ENCODE peak calls at places on chromosomes 16 and 17, in eight cellular contexts. O, X, F, H, S, E, R and B are unnamed samples. For H3K36me3, the result is how much of the 10 kb centered on the place peaks cover.

GRCh38 chr16:21260870-21261791 is 17.0 kb downstream of the CRYM start:
- DNase-seq in O (no peak), X (no peak), F (peak), H (peak), S (peak), E (no peak), R (no peak), B (peak)

GRCh38 chr17:50519141-50519834 is 11.0 kb downstream of the MYCBPAP start:
- DNase-seq in O (no peak), X (no peak), F (peak), H (no peak), S (no peak), E (no peak), R (no peak), B (no peak)

GRCh38 chr16:67967956-67968439 is 439 bp downstream of the SLC12A4 start:
- DNase-seq in O (no peak), X (peak), F (no peak), H (peak), S (no peak), E (no peak), R (no peak), B (no peak)

GRCh38 chr17:354651-355556 is 2.3 kb upstream of the RPH3AL start:
- DNase-seq in O (no peak), X (no peak), F (no peak), H (peak), S (no peak), E (no peak), R (peak), B (peak)

GRCh38 chr16:81595676-81596292 is 151.2 kb downstream of the CMIP start:
- DNase-seq in O (no peak), X (no peak), F (no peak), H (no peak), S (no peak), E (no peak), R (no peak), B (no peak)

GRCh38 chr16:65414284-65414984 is 292.6 kb upstream of the CDH11 start:
- DNase-seq in O (no peak), X (no peak), F (peak), H (no peak), S (no peak), E (no peak), R (no peak), B (peak)

GRCh38 chr17:33389506-33390141 is 96.5 kb upstream of the ASIC2 start:
- DNase-seq in O (no peak), X (no peak), F (no peak), H (no peak), S (no peak), E (no peak), R (no peak), B (no peak)

GRCh38 chr17:74516561-74516960 is 14.7 kb downstream of the CD300LB start:
- DNase-seq in O (no peak), X (no peak), F (no peak), H (no peak), S (no peak), E (no peak), R (no peak), B (no peak)

GRCh38 chr17:21371511-21372081 is 4.6 kb upstream of the KCNJ12 start:
- DNase-seq in O (no peak), X (no peak), F (no peak), H (no peak), S (no peak), E (no peak), R (no peak), B (no peak)

GRCh38 chr17:47663997-47664941 is 14.6 kb downstream of the KPNB1 start:
- DNase-seq in O (no peak), X (no peak), F (no peak), H (peak), S (peak), E (peak), R (no peak), B (no peak)

GRCh38 chr16:56480776-56481467 is 29.6 kb downstream of the OGFOD1 start:
- DNase-seq in O (no peak), X (no peak), F (no peak), H (no peak), S (no peak), E (no peak), R (no peak), B (no peak)

GRCh38 chr16:66120656-66121055 is 245.8 kb upstream of the CDH5 start:
- DNase-seq in O (no peak), X (no peak), F (no peak), H (no peak), S (no peak), E (no peak), R (no peak), B (no peak)

GRCh38 chr16:23496826-23497542 is 13.3 kb downstream of the GGA2 start:
- DNase-seq in O (no peak), X (no peak), F (no peak), H (peak), S (no peak), E (no peak), R (peak), B (peak)

GRCh38 chr17:75524971-75525805 is at the start of gene LLGL2:
- DNase-seq in O (peak), X (peak), F (no peak), H (peak), S (peak), E (peak), R (peak), B (peak)

GRCh38 chr16:68972720-68973119 is 129.4 kb downstream of the TANGO6 start:
- DNase-seq in O (no peak), X (no peak), F (no peak), H (no peak), S (peak), E (no peak), R (no peak), B (peak)

GRCh38 chr17:31156326-31156725 is 61.5 kb downstream of the NF1 start:
- DNase-seq in O (no peak), X (no peak), F (no peak), H (no peak), S (no peak), E (no peak), R (no peak), B (no peak)

GRCh38 chr17:705011-705410 is 9.6 kb downstream of the VPS53 start:
- DNase-seq in O (no peak), X (no peak), F (no peak), H (no peak), S (no peak), E (no peak), R (no peak), B (no peak)

GRCh38 chr16:76535-77272 is 1.3 kb upstream of the MPG start:
- DNase-seq in O (no peak), X (peak), F (peak), H (peak), S (no peak), E (peak), R (peak), B (no peak)

GRCh38 chr16:48082516-48082915 is 73.3 kb downstream of the ABCC12 start:
- DNase-seq in O (no peak), X (no peak), F (no peak), H (no peak), S (no peak), E (no peak), R (no peak), B (no peak)

GRCh38 chr16:68079616-68080344 is 5.4 kb upstream of the NFATC3 start:
- DNase-seq in O (no peak), X (peak), F (no peak), H (peak), S (no peak), E (peak), R (peak), B (no peak)

GRCh38 chr17:52027081-52027480 is 131.4 kb downstream of the CA10 start:
- DNase-seq in O (no peak), X (no peak), F (peak), H (no peak), S (no peak), E (no peak), R (no peak), B (no peak)

GRCh38 chr17:67109111-67109510 is 64.8 kb downstream of the CACNG1 start:
- DNase-seq in O (no peak), X (no peak), F (no peak), H (no peak), S (no peak), E (no peak), R (no peak), B (no peak)

GRCh38 chr17:79034931-79035485 is 11.0 kb downstream of the C1QTNF1 start:
- DNase-seq in O (peak), X (no peak), F (no peak), H (no peak), S (no peak), E (no peak), R (no peak), B (no peak)

GRCh38 chr17:78130439-78131101 is at the start of gene TMC8:
- DNase-seq in O (no peak), X (peak), F (no peak), H (no peak), S (no peak), E (no peak), R (peak), B (no peak)

GRCh38 chr17:34579017-34579946 is at the start of gene TMEM132E:
- DNase-seq in O (peak), X (peak), F (no peak), H (peak), S (peak), E (peak), R (peak), B (no peak)

GRCh38 chr16:59601452-59601851 is 867.3 kb upstream of the GOT2 start:
- DNase-seq in O (no peak), X (no peak), F (no peak), H (no peak), S (no peak), E (no peak), R (no peak), B (no peak)

GRCh38 chr16:74844041-74844826 is 69.6 kb upstream of the FA2H start:
- DNase-seq in O (no peak), X (no peak), F (no peak), H (no peak), S (no peak), E (no peak), R (no peak), B (no peak)

GRCh38 chr17:65662166-65662565 is 100.7 kb upstream of the AXIN2 start:
- DNase-seq in O (no peak), X (no peak), F (no peak), H (no peak), S (no peak), E (no peak), R (no peak), B (no peak)

DNA sequence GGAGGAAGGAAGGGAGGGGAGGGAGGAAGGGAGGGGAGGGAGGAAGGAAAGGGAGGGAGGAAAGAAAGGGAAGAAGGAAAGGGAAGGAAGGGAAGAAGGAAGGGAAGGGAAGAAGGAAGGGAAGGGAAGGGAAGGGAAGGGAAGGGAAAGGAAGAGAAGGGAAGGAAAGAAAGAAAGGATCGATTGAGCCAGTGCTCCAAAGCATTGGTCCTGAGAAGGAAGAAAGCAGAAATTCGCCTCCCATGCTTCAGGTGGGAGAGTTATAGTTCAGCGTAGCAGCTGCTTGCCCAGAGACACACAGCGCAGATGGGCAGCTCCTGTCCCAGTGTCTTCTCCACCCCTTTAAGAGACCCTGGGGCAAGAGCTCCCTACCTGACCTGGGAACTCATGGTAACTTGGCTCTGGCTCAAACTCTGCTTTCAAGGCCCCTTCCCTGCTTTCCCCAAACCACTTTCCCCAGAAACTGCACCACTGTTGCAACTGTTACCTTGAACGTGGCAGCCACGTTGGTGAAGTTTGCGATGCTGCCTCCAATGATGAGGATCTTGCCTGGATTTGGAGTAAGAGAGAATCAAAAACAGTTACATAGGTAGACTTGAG is 14.4 kb downstream of the ACLY start:
- DNase-seq in O (no peak), X (no peak), F (no peak), H (no peak), S (no peak), E (no peak), R (no peak), B (no peak)
- H3K36me3 ChIP-seq in O (under half), X (under half), F (half or more), H (under half), S (half or more), E (half or more), R (half or more), B (under half)

GRCh38 chr17:2175294-2175628 is 120.4 kb downstream of the HIC1 start:
- DNase-seq in O (no peak), X (no peak), F (no peak), H (no peak), S (no peak), E (no peak), R (no peak), B (no peak)
- H3K4me3 ChIP-seq in O (peak), X (no peak), F (no peak), H (no peak), S (no peak), E (no peak), R (no peak), B (no peak)

GRCh38 chr17:9982159-9982558 is 77.1 kb upstream of the RCVRN start:
- DNase-seq in O (peak), X (no peak), F (no peak), H (no peak), S (no peak), E (no peak), R (no peak), B (no peak)
- TF ChIP-seq CTCF in O (no peak), X (peak), F (peak), H (no peak), S (no peak), E (peak), R (no peak), B (peak)

GRCh38 chr17:4074831-4075495 is 67.9 kb downstream of the ZZEF1 start:
- DNase-seq in O (no peak), X (no peak), F (peak), H (peak), S (peak), E (no peak), R (no peak), B (peak)

GRCh38 chr17:4072487-4073157 is 70.2 kb downstream of the ZZEF1 start:
- DNase-seq in O (no peak), X (no peak), F (no peak), H (no peak), S (no peak), E (no peak), R (no peak), B (no peak)

GRCh38 chr17:4068918-4069317 is 73.9 kb downstream of the ZZEF1 start:
- DNase-seq in O (no peak), X (no peak), F (no peak), H (peak), S (no peak), E (no peak), R (no peak), B (no peak)

GRCh38 chr17:4073983-4074830 is 68.6 kb downstream of the ZZEF1 start:
- DNase-seq in O (no peak), X (peak), F (no peak), H (no peak), S (no peak), E (peak), R (no peak), B (no peak)
- H3K36me3 ChIP-seq in O (under half), X (half or more), F (under half), H (under half), S (under half), E (half or more), R (under half), B (under half)

DNA sequence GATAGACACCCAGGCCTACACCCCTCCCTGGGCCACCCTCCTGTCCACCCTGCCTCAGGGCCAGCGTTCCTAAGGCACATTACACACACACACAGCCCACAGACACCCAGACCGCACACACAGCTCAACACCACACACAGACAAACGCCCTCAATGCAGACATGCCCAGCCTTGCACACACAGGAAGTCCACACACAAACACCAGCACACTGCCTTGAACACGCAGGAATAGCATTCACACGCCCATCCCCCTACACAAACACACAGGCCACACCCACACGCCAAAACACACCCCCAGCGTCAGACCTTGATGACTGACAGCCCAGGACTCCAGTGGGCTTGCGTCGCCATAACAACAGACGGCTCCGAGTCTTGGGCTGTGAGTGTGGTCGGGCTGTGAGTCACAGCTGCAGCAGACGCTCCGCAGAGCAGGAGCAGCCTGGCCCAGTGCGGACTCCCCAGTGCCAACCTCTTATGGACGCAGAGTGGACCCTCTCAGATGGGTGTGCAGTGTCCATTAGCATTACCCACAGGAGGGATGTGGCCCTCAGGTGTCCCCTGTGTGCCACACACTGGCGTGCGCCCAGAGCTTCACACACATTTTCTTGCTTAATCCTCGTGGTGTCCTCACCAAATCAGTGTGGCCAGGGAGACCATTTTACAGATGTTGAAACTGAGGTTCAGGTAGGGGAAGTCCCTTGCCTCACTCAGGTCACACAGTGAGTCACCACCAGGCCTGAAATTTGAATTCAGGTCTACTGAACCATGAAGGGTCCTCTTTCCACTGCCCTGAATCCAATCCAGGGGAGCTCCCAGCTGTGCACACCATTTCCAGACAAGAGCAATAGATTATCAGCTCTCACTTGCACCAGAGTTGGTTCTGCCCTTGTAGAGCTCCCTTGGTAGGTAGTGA is 17.8 kb upstream of the RAI1 start:
- DNase-seq in O (no peak), X (peak), F (peak), H (no peak), S (peak), E (peak), R (peak), B (peak)
- H3K4me3 ChIP-seq in O (no peak), X (no peak), F (peak), H (no peak), S (no peak), E (no peak), R (no peak), B (no peak)

DNA sequence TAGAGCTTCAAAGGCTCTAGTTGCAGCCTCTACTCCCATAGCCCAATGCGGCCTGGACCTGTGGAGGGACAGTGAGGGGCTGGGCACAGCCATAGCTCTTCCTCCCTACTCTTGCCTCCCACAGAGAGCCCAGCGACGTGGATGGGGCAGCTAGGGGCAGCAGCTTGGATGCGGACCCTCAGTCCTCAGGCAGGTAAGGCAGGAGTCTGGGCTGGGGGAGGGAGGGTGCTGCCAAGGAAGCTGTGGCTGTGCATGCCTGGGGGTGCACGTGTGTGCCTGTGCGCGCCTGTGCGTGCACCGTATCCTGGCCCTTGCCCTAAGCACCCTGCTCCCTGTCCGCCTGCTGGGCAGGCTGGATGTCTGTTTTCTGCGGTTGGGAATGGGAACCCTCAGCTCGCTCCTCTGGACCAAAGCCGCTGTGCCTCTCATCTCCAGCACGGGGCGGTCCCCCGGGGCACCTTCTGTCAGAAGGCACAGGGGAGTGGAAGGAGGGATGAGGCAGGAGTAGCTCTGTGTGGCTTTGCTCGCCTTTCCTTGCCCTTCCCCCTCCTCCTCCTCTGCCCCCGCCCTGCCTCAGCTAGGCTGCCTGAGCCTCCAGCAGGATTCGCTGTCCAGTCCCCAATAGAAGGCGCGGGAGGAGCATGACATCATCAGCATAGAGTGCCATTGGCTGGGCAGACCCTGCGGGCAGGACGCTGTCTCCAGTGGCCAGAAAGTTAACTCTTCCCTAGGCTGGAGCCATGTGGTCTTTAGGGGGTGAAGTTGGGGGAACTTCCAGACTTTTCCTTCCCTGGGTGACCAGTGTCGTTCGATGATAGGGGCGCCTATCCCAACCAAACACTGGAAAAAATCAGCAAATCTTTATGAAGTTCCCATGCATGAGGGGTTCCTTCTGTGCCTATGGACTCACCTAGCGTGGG is 797 bp downstream of the PRCD start:
- DNase-seq in O (peak), X (peak), F (no peak), H (peak), S (peak), E (peak), R (peak), B (peak)
- TF ChIP-seq CTCF in O (peak), X (peak), F (no peak), H (no peak), S (no peak), E (peak), R (no peak), B (peak)